ENCODE peak calls at places on chromosome X, in nine cellular contexts. Y, Z, H, P, S, J, G, L and D are unnamed samples.
A peak's percentile ranks its signal among the peaks of the same experiment; 100 is the strongest.

GRCh38 chrX:15202458-15203177 is 67.3 kb downstream of the ASB9 start:
- DNase-seq in Y (no peak), Z (peak; percentile 81), H (no peak), P (no peak), S (peak; percentile 23), J (no peak), G (no peak), L (no peak), D (no peak)

GRCh38 chrX:107602694-107603239 is 25.5 kb upstream of the PRPS1 start:
- DNase-seq in Y (no peak), Z (no peak), H (no peak), P (no peak), S (no peak), J (no peak), G (no peak), L (no peak), D (no peak)

GRCh38 chrX:17535229-17535628 is 160.2 kb downstream of the NHS start:
- DNase-seq in Y (peak; percentile 40), Z (no peak), H (no peak), P (peak; percentile 28), S (no peak), J (no peak), G (peak; percentile 28), L (no peak), D (peak; percentile 37)

GRCh38 chrX:131399692-131400428 is 110.8 kb upstream of the IGSF1 start:
- DNase-seq in Y (no peak), Z (no peak), H (no peak), P (peak; percentile 2), S (no peak), J (no peak), G (no peak), L (no peak), D (no peak)

GRCh38 chrX:68829594-68830485 is 1.0 kb downstream of the EFNB1 start:
- DNase-seq in Y (peak; percentile 25), Z (peak; percentile 29), H (peak; percentile 69), P (no peak), S (peak; percentile 24), J (no peak), G (no peak), L (no peak), D (no peak)

GRCh38 chrX:114619874-114620273 is 36.0 kb downstream of the HTR2C start:
- DNase-seq in Y (peak; percentile 4), Z (no peak), H (no peak), P (peak; percentile 4), S (no peak), J (no peak), G (peak; percentile 9), L (no peak), D (peak; percentile 12)

GRCh38 chrX:15616531-15616930 is 15.8 kb upstream of the ACE2 start:
- DNase-seq in Y (peak; percentile 14), Z (no peak), H (no peak), P (no peak), S (no peak), J (no peak), G (no peak), L (no peak), D (no peak)

GRCh38 chrX:150692837-150693781 is at the start of gene MTMR1:
- DNase-seq in Y (peak; percentile 34), Z (no peak), H (no peak), P (peak; percentile 7), S (peak; percentile 58), J (peak; percentile 14), G (no peak), L (peak; percentile 61), D (peak; percentile 71)

GRCh38 chrX:149937881-149938426 is 337 bp downstream of the EOLA2 start:
- DNase-seq in Y (peak; percentile 27), Z (peak; percentile 1), H (peak; percentile 74), P (no peak), S (no peak), J (peak; percentile 21), G (no peak), L (peak; percentile 11), D (no peak)

GRCh38 chrX:42846741-42847140 is 68.8 kb upstream of the PPP1R2C start:
- DNase-seq in Y (no peak), Z (no peak), H (no peak), P (peak; percentile 0), S (no peak), J (no peak), G (no peak), L (no peak), D (no peak)

GRCh38 chrX:57906790-57907189 is 3.5 kb downstream of the ZXDA start:
- DNase-seq in Y (no peak), Z (peak; percentile 60), H (no peak), P (no peak), S (no peak), J (no peak), G (no peak), L (no peak), D (no peak)

GRCh38 chrX:9885150-9885549 is 82.0 kb upstream of the CLDN34 start:
- DNase-seq in Y (peak; percentile 79), Z (peak; percentile 71), H (no peak), P (peak; percentile 60), S (peak; percentile 54), J (no peak), G (peak; percentile 53), L (peak; percentile 21), D (peak; percentile 77)

GRCh38 chrX:150766351-150767044 is 73.3 kb downstream of the MTMR1 start:
- DNase-seq in Y (peak; percentile 70), Z (no peak), H (no peak), P (no peak), S (no peak), J (no peak), G (no peak), L (no peak), D (peak; percentile 30)

GRCh38 chrX:99494668-99495067 is 915.4 kb downstream of the PCDH19 start:
- DNase-seq in Y (no peak), Z (no peak), H (no peak), P (no peak), S (no peak), J (no peak), G (no peak), L (no peak), D (no peak)

GRCh38 chrX:51804741-51805140 is 61.5 kb downstream of the GSPT2 start:
- DNase-seq in Y (no peak), Z (no peak), H (no peak), P (no peak), S (no peak), J (no peak), G (no peak), L (no peak), D (no peak)
- TF ChIP-seq CTCF in Y (no peak), Z (no peak), H (no peak), P (no peak), S (no peak), J (peak; percentile 27), G (peak; percentile 52), L (no peak), D (no peak)

GRCh38 chrX:135454816-135455215 is 33.1 kb downstream of the SMIM10L2A start:
- DNase-seq in Y (no peak), Z (no peak), H (no peak), P (no peak), S (no peak), J (no peak), G (no peak), L (no peak), D (no peak)

GRCh38 chrX:135449637-135450550 is 28.1 kb downstream of the SMIM10L2A start:
- DNase-seq in Y (no peak), Z (no peak), H (no peak), P (no peak), S (no peak), J (no peak), G (no peak), L (no peak), D (no peak)

GRCh38 chrX:135453381-135453780 is 31.6 kb downstream of the SMIM10L2A start:
- DNase-seq in Y (no peak), Z (no peak), H (no peak), P (no peak), S (no peak), J (no peak), G (no peak), L (no peak), D (no peak)
- TF ChIP-seq CTCF in Y (no peak), Z (no peak), H (no peak), P (no peak), S (peak; percentile 17), J (no peak), G (no peak), L (no peak), D (no peak)

GRCh38 chrX:134758652-134759051 is 100.4 kb upstream of the PLAC1 start:
- DNase-seq in Y (no peak), Z (no peak), H (no peak), P (no peak), S (no peak), J (no peak), G (no peak), L (no peak), D (no peak)

GRCh38 chrX:134764202-134764785 is 106.0 kb upstream of the PLAC1 start:
- DNase-seq in Y (peak; percentile 60), Z (peak; percentile 23), H (no peak), P (peak; percentile 55), S (peak; percentile 27), J (no peak), G (no peak), L (no peak), D (peak; percentile 32)

GRCh38 chrX:134760671-134761070 is 102.4 kb upstream of the PLAC1 start:
- DNase-seq in Y (no peak), Z (no peak), H (no peak), P (peak; percentile 61), S (no peak), J (no peak), G (no peak), L (no peak), D (no peak)

GRCh38 chrX:134761788-134762187 is 103.5 kb upstream of the PLAC1 start:
- DNase-seq in Y (peak; percentile 46), Z (no peak), H (no peak), P (peak; percentile 14), S (no peak), J (no peak), G (no peak), L (no peak), D (peak; percentile 16)
- TF ChIP-seq CTCF in Y (peak; percentile 58), Z (peak; percentile 54), H (no peak), P (peak; percentile 47), S (peak; percentile 56), J (peak; percentile 33), G (peak; percentile 44), L (no peak), D (peak; percentile 33)

GRCh38 chrX:19769467-19769866 is 117.9 kb downstream of the SH3KBP1 start:
- DNase-seq in Y (no peak), Z (no peak), H (no peak), P (no peak), S (no peak), J (no peak), G (no peak), L (no peak), D (no peak)

GRCh38 chrX:19772306-19772705 is 115.1 kb downstream of the SH3KBP1 start:
- DNase-seq in Y (peak; percentile 26), Z (peak; percentile 30), H (no peak), P (peak; percentile 2), S (no peak), J (no peak), G (no peak), L (no peak), D (no peak)

GRCh38 chrX:19775830-19776498 is 111.4 kb downstream of the SH3KBP1 start:
- DNase-seq in Y (peak; percentile 43), Z (no peak), H (no peak), P (no peak), S (no peak), J (no peak), G (no peak), L (no peak), D (no peak)

GRCh38 chrX:19774905-19775304 is 112.5 kb downstream of the SH3KBP1 start:
- DNase-seq in Y (no peak), Z (no peak), H (no peak), P (no peak), S (no peak), J (no peak), G (no peak), L (no peak), D (no peak)

GRCh38 chrX:19772759-19773623 is 114.4 kb downstream of the SH3KBP1 start:
- DNase-seq in Y (peak; percentile 32), Z (no peak), H (no peak), P (no peak), S (peak; percentile 65), J (no peak), G (no peak), L (no peak), D (no peak)
- TF ChIP-seq CTCF in Y (no peak), Z (no peak), H (no peak), P (no peak), S (no peak), J (no peak), G (no peak), L (no peak), D (no peak)